ENCODE peak calls at places on chromosomes 4 and X, in ten cellular contexts. K, H, A, W, M, Z, U, G, L and J are unnamed samples.

GRCh38 chr4:97845758-97846157 is 297.5 kb downstream of the STPG2 start:
- DNase-seq in K (no peak), H (no peak), A (no peak), W (no peak), M (no peak), Z (no peak), U (no peak), G (no peak), L (no peak), J (peak; percentile 23)

GRCh38 chr4:5566991-5567390 is 141.4 kb downstream of the EVC2 start:
- DNase-seq in K (no peak), H (no peak), A (no peak), W (no peak), M (no peak), Z (no peak), U (no peak), G (no peak), L (no peak), J (no peak)

GRCh38 chrX:39491548-39492297 is 606.0 kb downstream of the BCOR start:
- DNase-seq in K (peak; percentile 8), H (no peak), A (no peak), W (no peak), M (no peak), Z (no peak), U (no peak), G (peak; percentile 62), L (peak; percentile 48), J (peak; percentile 13)

GRCh38 chrX:115018040-115018647 is 728 bp upstream of the IL13RA2 start:
- DNase-seq in K (no peak), H (no peak), A (no peak), W (peak; percentile 47), M (no peak), Z (no peak), U (no peak), G (no peak), L (no peak), J (no peak)

GRCh38 chrX:123860983-123861382 is 1.1 kb downstream of the XIAP start:
- DNase-seq in K (no peak), H (peak; percentile 13), A (no peak), W (no peak), M (no peak), Z (peak; percentile 32), U (no peak), G (no peak), L (no peak), J (no peak)

GRCh38 chr4:4673070-4673469 is 131.2 kb upstream of the STX18 start:
- DNase-seq in K (no peak), H (no peak), A (no peak), W (peak; percentile 87), M (no peak), Z (no peak), U (no peak), G (no peak), L (no peak), J (peak; percentile 96)

GRCh38 chr4:151730003-151730559 is 30.7 kb downstream of the GATB start:
- DNase-seq in K (no peak), H (no peak), A (no peak), W (no peak), M (no peak), Z (no peak), U (no peak), G (no peak), L (no peak), J (no peak)

GRCh38 chr4:88446124-88446523 is 10.8 kb upstream of the HERC5 start:
- DNase-seq in K (no peak), H (no peak), A (no peak), W (no peak), M (no peak), Z (no peak), U (no peak), G (no peak), L (no peak), J (no peak)

GRCh38 chrX:37599735-37600134 is 28.3 kb downstream of the LANCL3 start:
- DNase-seq in K (no peak), H (no peak), A (no peak), W (no peak), M (no peak), Z (no peak), U (no peak), G (no peak), L (no peak), J (no peak)

GRCh38 chrX:101232316-101232715 is 12.7 kb downstream of the DRP2 start:
- DNase-seq in K (no peak), H (no peak), A (no peak), W (no peak), M (no peak), Z (no peak), U (no peak), G (no peak), L (no peak), J (no peak)

GRCh38 chrX:71301195-71301924 is at the start of gene ITGB1BP2:
- DNase-seq in K (no peak), H (no peak), A (no peak), W (no peak), M (no peak), Z (no peak), U (no peak), G (no peak), L (no peak), J (no peak)

GRCh38 chrX:373641-374471 is 12.9 kb downstream of the PPP2R3B start:
- DNase-seq in K (no peak), H (no peak), A (no peak), W (peak; percentile 88), M (no peak), Z (no peak), U (peak; percentile 47), G (peak; percentile 34), L (peak; percentile 16), J (peak; percentile 88)

GRCh38 chr4:1578301-1578781 is 105.8 kb downstream of the FAM53A start:
- DNase-seq in K (no peak), H (no peak), A (no peak), W (peak; percentile 78), M (no peak), Z (no peak), U (no peak), G (no peak), L (no peak), J (peak; percentile 59)

GRCh38 chr4:43047044-43047443 is 154.5 kb downstream of the GRXCR1 start:
- DNase-seq in K (no peak), H (no peak), A (no peak), W (no peak), M (no peak), Z (peak; percentile 94), U (no peak), G (no peak), L (no peak), J (no peak)

GRCh38 chrX:106955004-106955772 is 35.0 kb downstream of the CLDN2 start:
- DNase-seq in K (no peak), H (no peak), A (no peak), W (no peak), M (no peak), Z (no peak), U (no peak), G (no peak), L (no peak), J (no peak)

GRCh38 chr4:93791570-93792195 is 36.9 kb upstream of the ATOH1 start:
- DNase-seq in K (no peak), H (peak; percentile 55), A (no peak), W (peak; percentile 83), M (no peak), Z (peak; percentile 45), U (peak; percentile 42), G (no peak), L (peak; percentile 32), J (peak; percentile 66)

GRCh38 chrX:67543818-67544217 is at the start of gene AR:
- DNase-seq in K (no peak), H (peak; percentile 9), A (no peak), W (peak; percentile 84), M (no peak), Z (no peak), U (no peak), G (no peak), L (no peak), J (peak; percentile 51)

GRCh38 chr4:147334478-147334877 is 146.4 kb upstream of the EDNRA start:
- DNase-seq in K (no peak), H (no peak), A (no peak), W (no peak), M (no peak), Z (no peak), U (no peak), G (no peak), L (no peak), J (no peak)

GRCh38 chrX:105313596-105313995 is 93.1 kb upstream of the TEX13A start:
- DNase-seq in K (no peak), H (no peak), A (no peak), W (no peak), M (no peak), Z (no peak), U (no peak), G (no peak), L (no peak), J (no peak)

GRCh38 chr4:87659247-87659931 is 9.3 kb downstream of the DMP1 start:
- DNase-seq in K (no peak), H (no peak), A (no peak), W (no peak), M (no peak), Z (no peak), U (no peak), G (no peak), L (no peak), J (no peak)

GRCh38 chr4:73679836-73680235 is 59.6 kb upstream of the RASSF6 start:
- DNase-seq in K (no peak), H (no peak), A (no peak), W (no peak), M (no peak), Z (no peak), U (no peak), G (no peak), L (no peak), J (no peak)

GRCh38 chr4:76250962-76251361 is 559 bp upstream of the FAM47E start:
- DNase-seq in K (no peak), H (peak; percentile 2), A (no peak), W (no peak), M (no peak), Z (peak; percentile 48), U (no peak), G (no peak), L (no peak), J (peak; percentile 25)

GRCh38 chr4:128061566-128062536 is 739 bp downstream of the LARP1B start:
- DNase-seq in K (peak; percentile 36), H (peak; percentile 56), A (peak; percentile 1), W (peak; percentile 75), M (peak; percentile 72), Z (peak; percentile 73), U (peak; percentile 53), G (peak; percentile 55), L (peak; percentile 57), J (peak; percentile 56)

GRCh38 chr4:37455301-37456062 is 210.9 kb downstream of the NWD2 start:
- DNase-seq in K (no peak), H (no peak), A (no peak), W (no peak), M (no peak), Z (no peak), U (no peak), G (no peak), L (no peak), J (no peak)

GRCh38 chr4:7155611-7156071 is 36.7 kb upstream of the SORCS2 start:
- DNase-seq in K (no peak), H (no peak), A (no peak), W (no peak), M (no peak), Z (no peak), U (no peak), G (no peak), L (no peak), J (no peak)

GRCh38 chr4:140609548-140610425 is 41.0 kb upstream of the UCP1 start:
- DNase-seq in K (no peak), H (peak; percentile 67), A (no peak), W (peak; percentile 51), M (no peak), Z (peak; percentile 84), U (no peak), G (no peak), L (no peak), J (peak; percentile 42)

GRCh38 chr4:110501826-110502225 is 25.9 kb downstream of the ENPEP start:
- DNase-seq in K (no peak), H (no peak), A (no peak), W (no peak), M (no peak), Z (no peak), U (no peak), G (no peak), L (no peak), J (no peak)

GRCh38 chrX:77446840-77447239 is 349 bp upstream of the FGF16 start:
- DNase-seq in K (no peak), H (no peak), A (no peak), W (no peak), M (no peak), Z (no peak), U (no peak), G (no peak), L (no peak), J (no peak)